ENCODE peak calls at places on chromosomes 7 and 10, in eight cellular contexts. I, X, L, J, W, T, O and M are unnamed samples.

GRCh38 chr7:28091190-28091589 is 89.4 kb downstream of the JAZF1 start:
- DNase-seq in L (no peak), J (no peak), W (no peak), O (no peak), I (no peak), X (no peak), T (no peak), M (peak; percentile 32)

GRCh38 chr7:45574521-45575500 is 643 bp downstream of the ADCY1 start:
- DNase-seq in T (no peak), X (no peak), I (peak; percentile 25), W (no peak), O (peak; percentile 55), L (peak; percentile 35), J (peak; percentile 81), M (no peak)

GRCh38 chr7:154693646-154694045 is 309.3 kb downstream of the PAXIP1 start:
- DNase-seq in W (no peak), I (no peak), J (no peak), O (peak; percentile 52), T (no peak), L (no peak), X (no peak), M (no peak)

GRCh38 chr10:110859947-110860376 is 11.8 kb upstream of the PDCD4 start:
- DNase-seq in L (no peak), X (no peak), W (no peak), T (no peak), J (no peak), I (no peak), O (peak; percentile 35), M (no peak)

GRCh38 chr7:132933076-132933466 is 148.8 kb downstream of the CHCHD3 start:
- DNase-seq in X (no peak), W (no peak), J (no peak), T (no peak), L (no peak), O (no peak), I (no peak), M (no peak)

GRCh38 chr10:116385994-116386809 is 41.4 kb upstream of the PNLIPRP3 start:
- DNase-seq in W (no peak), L (peak; percentile 12), O (peak; percentile 16), J (peak; percentile 82), T (no peak), I (peak; percentile 39), X (peak; percentile 22), M (peak; percentile 18)

GRCh38 chr7:92504563-92504962 is 23.8 kb downstream of the PEX1 start:
- DNase-seq in L (peak; percentile 49), I (no peak), X (no peak), O (no peak), W (no peak), J (no peak), T (no peak), M (no peak)

GRCh38 chr7:2978403-2978802 is 65.3 kb downstream of the CARD11 start:
- DNase-seq in W (peak; percentile 9), I (no peak), T (peak; percentile 91), X (no peak), J (peak; percentile 76), O (no peak), L (no peak), M (no peak)

GRCh38 chr10:16640153-16640552 is 118.5 kb upstream of the C1QL3 start:
- DNase-seq in W (no peak), O (no peak), I (no peak), J (no peak), L (no peak), T (no peak), X (no peak), M (no peak)

GRCh38 chr10:126186746-126187145 is 201.5 kb downstream of the ADAM12 start:
- DNase-seq in T (no peak), J (no peak), X (no peak), O (no peak), W (no peak), I (no peak), L (no peak), M (no peak)

DNA sequence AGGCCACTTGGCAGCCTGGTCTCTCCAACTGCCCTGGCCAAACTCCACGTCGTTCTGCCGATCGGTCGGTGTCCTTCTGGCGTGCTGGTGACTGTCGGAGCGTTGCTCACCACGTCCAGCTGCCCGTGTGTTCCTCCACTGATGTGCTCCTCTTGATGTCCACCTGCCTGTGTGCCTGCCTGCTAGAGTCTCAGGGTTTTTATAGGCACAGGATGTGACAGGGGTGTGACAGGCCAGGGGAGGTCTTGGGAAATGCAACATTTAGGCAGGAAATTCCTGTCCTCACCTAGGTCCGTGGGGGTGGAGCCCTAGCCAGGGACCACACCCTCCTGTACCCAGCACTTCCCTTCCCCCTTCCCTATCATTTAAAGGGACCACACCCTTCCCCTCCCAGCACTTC is 25.2 kb upstream of the CFAP46 start:
- DNase-seq in X (no peak), W (no peak), I (no peak), O (no peak), J (no peak), T (no peak), L (no peak), M (no peak)
- TF ChIP-seq POLR2AphosphoS5 in X (no peak), W (no peak), I (no peak), O (no peak), J (no peak), T (no peak), L (no peak), M (no peak)

GRCh38 chr7:8441106-8441590 is 7.7 kb downstream of the NXPH1 start:
- DNase-seq in J (peak; percentile 61), L (no peak), I (no peak), O (no peak), T (no peak), X (no peak), W (no peak), M (no peak)
- TF ChIP-seq EZH2 in J (peak; percentile 59), L (no peak), I (no peak), O (no peak), T (no peak), X (no peak), W (peak; percentile 84), M (no peak)

GRCh38 chr10:60485025-60485424 is 95.3 kb upstream of the ANK3 start:
- DNase-seq in X (no peak), I (no peak), J (no peak), W (no peak), O (no peak), T (no peak), L (no peak), M (no peak)

GRCh38 chr10:60479305-60480020 is 89.8 kb upstream of the ANK3 start:
- DNase-seq in W (no peak), O (no peak), J (no peak), I (no peak), X (no peak), L (no peak), T (no peak), M (no peak)

DNA sequence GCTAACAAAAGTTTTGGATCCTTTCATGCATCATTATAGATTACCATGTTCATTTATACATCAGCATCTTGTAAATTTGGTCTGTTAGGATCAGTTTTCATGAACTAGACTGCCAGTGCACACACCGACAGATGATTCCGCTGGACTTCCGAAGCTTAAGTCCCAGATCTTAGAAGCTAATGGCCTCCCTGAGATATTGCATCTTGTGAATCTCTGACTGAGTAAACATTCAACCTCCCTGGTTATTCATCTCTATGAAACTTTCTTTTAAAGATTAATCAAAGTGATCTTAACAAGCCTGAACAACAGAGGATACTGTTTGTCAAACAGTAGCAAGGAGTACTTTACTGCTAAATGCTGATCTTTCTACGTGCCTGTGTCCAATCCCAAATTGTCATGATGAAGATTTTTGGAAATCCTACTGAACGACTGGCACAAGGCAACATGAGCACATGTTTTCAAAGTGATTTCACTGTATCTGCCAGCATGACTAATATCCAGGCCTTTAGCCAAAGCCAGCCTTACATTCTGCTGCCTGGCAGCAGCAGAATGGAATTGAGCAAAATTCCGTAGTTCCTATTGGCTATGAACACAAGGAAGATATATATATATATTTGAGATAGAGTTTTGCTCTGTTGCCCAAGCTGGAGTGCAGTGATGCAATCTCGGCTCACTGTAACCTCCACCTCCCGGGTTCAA is 91.3 kb upstream of the ANK3 start:
- DNase-seq in T (no peak), W (no peak), L (no peak), O (no peak), J (no peak), I (peak; percentile 40), X (peak; percentile 12), M (no peak)
- TF ChIP-seq POLR2AphosphoS5 in T (no peak), W (no peak), L (no peak), O (no peak), J (no peak), I (no peak), X (no peak), M (no peak)

DNA sequence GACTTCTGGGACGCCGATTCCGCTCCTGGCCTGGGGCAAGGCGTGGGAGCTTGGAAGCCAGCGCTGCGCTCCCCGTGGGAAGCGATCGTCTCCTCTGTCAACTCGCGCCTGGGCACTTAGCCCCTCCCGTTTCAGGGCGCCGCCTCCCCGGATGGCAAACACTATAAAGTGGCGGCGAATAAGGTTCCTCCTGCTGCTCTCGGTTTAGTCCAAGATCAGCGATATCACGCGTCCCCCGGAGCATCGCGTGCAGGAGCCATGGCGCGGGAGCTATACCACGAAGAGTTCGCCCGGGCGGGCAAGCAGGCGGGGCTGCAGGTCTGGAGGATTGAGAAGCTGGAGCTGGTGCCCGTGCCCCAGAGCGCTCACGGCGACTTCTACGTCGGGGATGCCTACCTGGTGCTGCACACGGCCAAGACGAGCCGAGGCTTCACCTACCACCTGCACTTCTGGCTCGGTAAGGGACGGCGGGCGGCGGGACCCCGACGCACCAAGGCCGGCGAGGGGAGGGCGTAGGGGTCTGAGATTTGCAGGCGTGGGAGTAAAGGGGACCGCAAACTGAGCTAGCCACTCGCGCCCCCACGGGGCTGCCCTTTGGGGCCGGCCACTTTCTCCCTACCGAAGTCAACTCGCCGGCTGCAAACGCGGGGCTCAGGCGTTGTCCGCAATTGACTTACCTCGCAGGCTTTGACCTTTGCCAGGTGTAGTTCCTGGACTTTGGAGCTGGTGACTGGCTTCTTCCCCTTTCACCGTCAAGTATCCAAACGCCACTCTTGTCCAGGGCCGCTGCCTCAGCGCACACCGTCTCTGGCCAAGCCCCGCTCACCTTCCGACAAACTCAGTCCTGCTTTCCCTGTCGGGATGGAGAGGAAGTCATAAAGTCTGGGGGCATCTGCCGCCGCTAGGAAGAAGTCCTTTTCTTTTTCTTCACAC is at the start of gene SCIN:
- DNase-seq in X (no peak), I (peak; percentile 31), O (no peak), T (no peak), W (no peak), L (no peak), J (peak; percentile 65), M (no peak)
- TF ChIP-seq EZH2 in X (no peak), I (peak; percentile 70), O (no peak), T (no peak), W (peak; percentile 73), L (no peak), J (peak; percentile 58), M (no peak)